ENCODE peak calls at places on chromosomes 6 and 20, in seven cellular contexts. W, J, N, E, V, K and B are unnamed samples.

GRCh38 chr6:113219783-113220182 is 637.4 kb upstream of the MARCKS start:
- DNase-seq in W (no peak), J (no peak), N (no peak), E (no peak), V (no peak), K (no peak), B (no peak)

GRCh38 chr6:147298461-147298860 is 94.2 kb downstream of the STXBP5 start:
- DNase-seq in W (no peak), J (no peak), N (no peak), E (peak; percentile 51), V (no peak), K (no peak), B (no peak)

GRCh38 chr6:129744201-129744879 is 34.4 kb upstream of the ARHGAP18 start:
- DNase-seq in W (peak; percentile 81), J (no peak), N (no peak), E (peak; percentile 80), V (no peak), K (peak; percentile 78), B (peak; percentile 90)

GRCh38 chr6:45532626-45533258 is 155.0 kb upstream of the SUPT3H start:
- DNase-seq in W (no peak), J (no peak), N (no peak), E (peak; percentile 37), V (no peak), K (no peak), B (no peak)

GRCh38 chr6:37934276-37934675 is 114.7 kb downstream of the ZFAND3 start:
- DNase-seq in W (no peak), J (no peak), N (no peak), E (peak; percentile 56), V (no peak), K (no peak), B (no peak)

GRCh38 chr6:35728663-35729348 is 8.0 kb upstream of the ARMC12 start:
- DNase-seq in W (no peak), J (no peak), N (peak; percentile 63), E (no peak), V (peak; percentile 21), K (no peak), B (peak; percentile 95)

GRCh38 chr6:106692112-106692822 is 62.9 kb downstream of the QRSL1 start:
- DNase-seq in W (peak; percentile 71), J (no peak), N (no peak), E (peak; percentile 40), V (no peak), K (no peak), B (peak; percentile 68)

GRCh38 chr6:170087946-170088348 is 202.9 kb downstream of the DLL1 start:
- DNase-seq in W (no peak), J (peak; percentile 24), N (peak; percentile 48), E (no peak), V (no peak), K (no peak), B (no peak)

GRCh38 chr6:142659661-142660060 is 285.3 kb downstream of the HIVEP2 start:
- DNase-seq in W (no peak), J (no peak), N (no peak), E (no peak), V (no peak), K (no peak), B (no peak)

GRCh38 chr6:42292002-42292735 is 74.5 kb upstream of the MRPS10 start:
- DNase-seq in W (no peak), J (no peak), N (no peak), E (peak; percentile 89), V (no peak), K (peak; percentile 55), B (peak; percentile 89)

GRCh38 chr6:113873043-113873667 is 16.0 kb downstream of the MARCKS start:
- DNase-seq in W (no peak), J (no peak), N (peak; percentile 55), E (no peak), V (peak; percentile 15), K (no peak), B (no peak)

GRCh38 chr6:56314683-56315523 is 67.5 kb upstream of the COL21A1 start:
- DNase-seq in W (peak; percentile 44), J (peak; percentile 62), N (no peak), E (peak; percentile 72), V (no peak), K (peak; percentile 52), B (peak; percentile 65)

GRCh38 chr20:1319051-1319450 is 9.9 kb downstream of the SDCBP2 start:
- DNase-seq in W (no peak), J (no peak), N (no peak), E (no peak), V (no peak), K (no peak), B (no peak)

GRCh38 chr6:69835414-69836179 is 30.8 kb upstream of the COL19A1 start:
- DNase-seq in W (peak; percentile 53), J (peak; percentile 28), N (no peak), E (peak; percentile 91), V (peak; percentile 20), K (peak; percentile 56), B (peak; percentile 60)

GRCh38 chr6:110331816-110332215 is 26.3 kb downstream of the METTL24 start:
- DNase-seq in W (no peak), J (no peak), N (no peak), E (no peak), V (peak; percentile 30), K (no peak), B (no peak)

GRCh38 chr20:32067234-32067821 is 15.3 kb downstream of the HCK start:
- DNase-seq in W (peak; percentile 19), J (no peak), N (no peak), E (peak; percentile 80), V (no peak), K (no peak), B (peak; percentile 11)

GRCh38 chr6:145583753-145584152 is 151.6 kb downstream of the EPM2A start:
- DNase-seq in W (no peak), J (no peak), N (no peak), E (no peak), V (no peak), K (no peak), B (no peak)
- TF ChIP-seq CTCF in W (no peak), J (no peak), N (no peak), E (no peak), V (no peak), K (no peak), B (no peak)

GRCh38 chr6:5950448-5950847 is 56.3 kb downstream of the NRN1 start:
- DNase-seq in W (no peak), J (peak; percentile 61), N (no peak), E (no peak), V (peak; percentile 19), K (no peak), B (peak; percentile 36)
- TF ChIP-seq CTCF in W (peak; percentile 58), J (peak; percentile 79), N (no peak), E (no peak), V (peak; percentile 65), K (peak; percentile 74), B (peak; percentile 24)

GRCh38 chr6:75296811-75297779 is 12.5 kb upstream of the TMEM30A start:
- DNase-seq in W (peak; percentile 67), J (no peak), N (no peak), E (peak; percentile 84), V (no peak), K (peak; percentile 65), B (peak; percentile 72)
- TF ChIP-seq CTCF in W (peak; percentile 42), J (peak; percentile 94), N (peak; percentile 22), E (peak; percentile 58), V (peak; percentile 76), K (peak; percentile 75), B (peak; percentile 56)

DNA sequence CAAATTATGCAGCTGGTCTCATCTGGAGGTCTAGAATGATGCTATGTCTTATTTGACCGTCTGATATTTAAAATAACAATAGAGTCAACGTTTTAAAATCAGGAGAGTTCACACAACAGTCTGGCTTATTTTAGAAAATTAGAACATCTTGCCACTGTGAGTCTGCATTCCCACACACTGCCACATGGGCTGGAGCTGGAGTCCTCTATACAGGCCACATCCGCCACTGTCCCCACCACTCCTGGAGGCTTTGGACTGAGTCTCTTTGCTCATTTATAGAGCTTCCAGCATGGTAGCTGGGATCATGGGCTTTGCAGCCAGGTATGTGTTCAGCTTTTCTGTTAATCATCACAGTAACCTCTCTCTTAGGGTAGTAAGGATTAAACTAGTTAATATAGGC is 68.8 kb upstream of the ZNFX1 start:
- DNase-seq in W (no peak), J (peak; percentile 16), N (no peak), E (no peak), V (no peak), K (no peak), B (no peak)
- TF ChIP-seq CTCF in W (no peak), J (no peak), N (no peak), E (no peak), V (no peak), K (peak; percentile 24), B (no peak)